ENCODE peak calls at places on chromosomes 12 and 14, in seven cellular contexts. F, O, C, T, H, B and Q are unnamed samples.

GRCh38 chr14:105554022-105554421 is 27.6 kb downstream of the TMEM121 start:
- DNase-seq in C (no peak), O (no peak), B (no peak), H (no peak), T (no peak), F (no peak), Q (no peak)

GRCh38 chr12:124533456-124533855 is 34.0 kb downstream of the NCOR2 start:
- DNase-seq in C (no peak), F (no peak), H (no peak), T (no peak), O (no peak), B (no peak), Q (no peak)

GRCh38 chr12:126905752-126906151 is 1361.2 kb upstream of the TMEM132C start:
- DNase-seq in H (no peak), B (no peak), F (no peak), T (no peak), C (no peak), O (no peak), Q (no peak)

GRCh38 chr12:105083551-105084105 is 630 bp downstream of the ALDH1L2 start:
- DNase-seq in O (peak), F (peak), H (no peak), T (no peak), B (peak), C (peak), Q (no peak)

GRCh38 chr14:37903561-37904191 is 304.0 kb upstream of the SSTR1 start:
- DNase-seq in T (no peak), C (peak), H (no peak), F (peak), O (peak), B (no peak), Q (no peak)

GRCh38 chr12:52323001-52323400 is 1.8 kb upstream of the KRT83 start:
- DNase-seq in B (no peak), H (no peak), F (no peak), C (no peak), T (no peak), O (no peak), Q (no peak)

GRCh38 chr12:117365072-117365616 is 3.7 kb upstream of the NOS1 start:
- DNase-seq in B (no peak), O (no peak), H (no peak), C (no peak), T (no peak), F (no peak), Q (no peak)

GRCh38 chr14:102028733-102029132 is 58.1 kb downstream of the HSP90AA1 start:
- DNase-seq in C (no peak), O (no peak), F (no peak), B (no peak), H (no peak), T (no peak), Q (no peak)

GRCh38 chr12:15962760-15963159 is 51.6 kb downstream of the DERA start:
- DNase-seq in B (no peak), H (no peak), T (no peak), O (no peak), F (no peak), C (no peak), Q (no peak)

GRCh38 chr12:75443709-75444108 is 36.8 kb upstream of the GLIPR1 start:
- DNase-seq in H (no peak), T (no peak), F (no peak), C (no peak), O (no peak), B (no peak), Q (no peak)

GRCh38 chr12:82449179-82449578 is 90.8 kb downstream of the METTL25 start:
- DNase-seq in H (no peak), O (no peak), F (no peak), C (peak), T (no peak), B (no peak), Q (no peak)

GRCh38 chr12:109462868-109463692 is 14.0 kb downstream of the KCTD10 start:
- DNase-seq in C (peak), O (no peak), T (no peak), H (no peak), B (no peak), F (peak), Q (no peak)

GRCh38 chr14:67265131-67265530 is 23.9 kb downstream of the PALS1 start:
- DNase-seq in O (no peak), H (no peak), F (peak), T (no peak), C (no peak), B (no peak), Q (no peak)

GRCh38 chr14:26531894-26532293 is 65.9 kb downstream of the NOVA1 start:
- DNase-seq in T (no peak), O (no peak), B (no peak), C (no peak), F (peak), H (no peak), Q (no peak)

GRCh38 chr12:126772171-126772864 is 1494.7 kb upstream of the TMEM132C start:
- DNase-seq in H (no peak), F (no peak), C (no peak), B (no peak), T (no peak), O (peak), Q (no peak)

GRCh38 chr12:49868449-49868848 is 25.5 kb upstream of the BCDIN3D start:
- DNase-seq in T (no peak), C (no peak), B (no peak), H (no peak), F (no peak), O (no peak), Q (no peak)

GRCh38 chr14:21408152-21408551 is 24.3 kb upstream of the SUPT16H start:
- DNase-seq in C (no peak), O (no peak), F (peak), H (no peak), B (no peak), T (no peak), Q (no peak)

GRCh38 chr12:116454950-116455447 is 104.2 kb upstream of the MAP1LC3B2 start:
- DNase-seq in B (no peak), F (peak), C (peak), T (no peak), H (no peak), O (no peak), Q (no peak)

GRCh38 chr12:119803391-119803791 is 73.7 kb downstream of the CIT start:
- DNase-seq in T (no peak), B (peak), H (no peak), F (peak), O (no peak), C (no peak), Q (peak)

GRCh38 chr14:58994130-58994529 is 194.3 kb upstream of the DAAM1 start:
- DNase-seq in T (no peak), C (no peak), B (no peak), O (no peak), H (no peak), F (no peak), Q (no peak)

GRCh38 chr14:100375273-100375962 is 52.3 kb downstream of the SLC25A47 start:
- DNase-seq in C (peak), F (peak), H (peak), B (no peak), O (no peak), T (no peak), Q (no peak)

GRCh38 chr12:98951401-98951800 is 306.3 kb downstream of the APAF1 start:
- DNase-seq in O (no peak), F (no peak), H (no peak), C (no peak), B (no peak), T (no peak), Q (no peak)

GRCh38 chr12:48861111-48861510 is 4.6 kb downstream of the RND1 start:
- DNase-seq in O (no peak), C (no peak), T (no peak), B (no peak), H (no peak), F (no peak), Q (no peak)

GRCh38 chr12:62813031-62813829 is 121.7 kb downstream of the PPM1H start:
- DNase-seq in O (peak), H (no peak), C (peak), F (peak), B (peak), T (no peak), Q (no peak)

GRCh38 chr12:96520767-96521166 is 31.4 kb downstream of the CFAP54 start:
- DNase-seq in T (no peak), B (no peak), C (no peak), H (no peak), O (no peak), F (no peak), Q (no peak)

DNA sequence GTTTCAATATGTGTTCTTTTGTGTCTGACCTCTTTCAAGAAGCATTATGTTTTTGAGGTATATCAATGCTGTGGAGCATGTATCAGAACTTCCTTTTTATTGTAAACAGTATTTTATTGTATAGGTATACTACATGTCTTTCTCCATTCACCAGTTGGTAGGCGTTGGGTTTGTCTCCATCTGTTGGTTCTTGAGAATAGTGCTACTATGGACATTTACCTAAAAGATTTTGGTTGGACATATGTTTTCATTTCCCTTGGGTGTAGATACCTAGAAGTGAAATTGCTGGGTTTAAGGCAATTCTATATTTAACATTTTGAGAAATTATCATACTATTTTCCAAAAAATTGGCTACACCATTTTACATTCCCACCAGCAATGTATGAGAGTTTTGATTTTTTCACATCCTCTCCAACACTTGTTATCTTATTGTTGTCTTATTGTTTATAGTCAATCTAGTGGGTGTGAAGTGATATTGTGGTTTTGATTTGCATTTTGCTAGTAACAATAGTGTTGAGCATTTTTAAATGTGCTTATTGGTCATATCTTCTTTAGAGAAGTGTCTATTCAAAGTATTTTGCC is 409.2 kb downstream of the IPO8 start:
- DNase-seq in O (peak), B (no peak), C (peak), H (no peak), F (peak), T (no peak), Q (no peak)
- TF ChIP-seq CTCF in O (peak), B (no peak), C (peak), H (peak), F (peak), T (peak), Q (peak)

DNA sequence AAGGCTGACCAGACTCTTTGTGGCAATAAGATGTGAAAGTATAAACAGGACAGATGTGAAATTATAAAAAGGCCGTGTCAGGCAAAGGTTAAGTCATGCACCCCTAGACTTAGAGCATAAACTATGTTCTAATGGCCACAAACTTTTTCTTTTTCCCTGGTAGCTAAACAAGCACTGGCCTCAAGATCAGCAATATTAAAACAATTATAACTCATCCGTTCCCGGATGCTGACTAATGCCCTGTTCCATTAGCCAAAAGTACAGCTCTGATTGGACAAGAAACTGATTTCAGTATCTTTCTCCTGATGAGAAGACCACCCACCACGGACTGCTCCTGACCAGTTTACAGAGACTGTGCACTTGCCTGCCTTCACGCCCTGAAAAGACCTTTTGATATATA is 162.2 kb downstream of the IPO8 start:
- DNase-seq in B (no peak), O (no peak), C (peak), F (peak), T (no peak), H (no peak), Q (no peak)
- TF ChIP-seq CTCF in B (no peak), O (no peak), C (no peak), F (no peak), T (no peak), H (no peak), Q (no peak)

DNA sequence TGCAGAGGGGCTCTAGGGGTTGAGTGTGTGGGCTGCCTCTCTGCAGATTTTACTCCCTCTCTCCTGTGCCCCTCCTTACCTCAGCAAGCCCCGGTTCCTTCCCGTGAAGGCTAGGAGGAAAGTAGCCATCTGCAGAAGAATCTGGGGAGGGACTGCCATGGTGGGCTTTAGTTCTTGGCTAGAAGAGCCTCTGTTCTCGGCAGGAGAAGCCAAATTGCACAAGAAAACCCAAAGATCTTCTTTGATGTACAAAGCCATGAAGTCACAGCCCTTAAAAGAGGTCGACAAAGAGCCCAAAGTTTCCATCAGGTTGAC is 23.5 kb downstream of the CKAP4 start:
- DNase-seq in F (no peak), C (no peak), O (no peak), H (no peak), B (no peak), T (no peak), Q (no peak)
- TF ChIP-seq CTCF in F (no peak), C (no peak), O (no peak), H (no peak), B (no peak), T (no peak), Q (no peak)

GRCh38 chr14:61542848-61543790 is 152.2 kb upstream of the HIF1A start:
- DNase-seq in F (peak), B (no peak), T (no peak), H (no peak), C (peak), O (no peak), Q (no peak)
- TF ChIP-seq CTCF in F (no peak), B (no peak), T (no peak), H (no peak), C (no peak), O (no peak), Q (no peak)

GRCh38 chr14:98229676-98230366 is 1042.2 kb downstream of the BCL11B start:
- DNase-seq in O (no peak), B (no peak), C (no peak), H (no peak), T (no peak), F (no peak), Q (no peak)
- TF ChIP-seq CTCF in O (no peak), B (no peak), C (no peak), H (no peak), T (no peak), F (no peak), Q (no peak)

DNA sequence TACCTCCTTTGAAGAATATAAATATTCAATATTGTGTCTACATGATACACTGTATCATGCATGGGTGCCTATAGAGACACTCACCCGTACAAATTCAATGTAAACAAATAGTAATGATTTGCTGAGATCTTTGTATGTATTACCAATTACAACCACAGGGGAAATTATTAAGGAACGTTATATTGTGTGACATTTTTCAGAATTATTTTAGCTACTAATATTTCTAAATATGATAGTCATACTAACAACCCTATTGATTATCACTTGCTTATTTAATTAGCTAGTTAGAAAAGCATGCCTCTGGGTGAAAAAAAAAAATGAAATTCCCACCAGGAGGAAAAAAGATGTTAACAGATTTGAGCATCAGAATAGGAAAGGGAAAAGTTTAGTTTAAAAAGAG is 2.1 kb downstream of the SOX5 start:
- DNase-seq in C (no peak), T (no peak), O (no peak), B (no peak), H (no peak), F (no peak), Q (no peak)
- TF ChIP-seq CTCF in C (no peak), T (no peak), O (peak), B (no peak), H (no peak), F (no peak), Q (peak)

GRCh38 chr12:94430304-94430703 is 29.4 kb downstream of the CEP83 start:
- DNase-seq in T (no peak), O (no peak), F (no peak), H (no peak), B (no peak), C (no peak), Q (no peak)

GRCh38 chr12:94426049-94426448 is 33.6 kb downstream of the CEP83 start:
- DNase-seq in C (no peak), F (no peak), O (no peak), H (no peak), T (no peak), B (no peak), Q (no peak)

GRCh38 chr12:94427520-94428381 is 31.9 kb downstream of the CEP83 start:
- DNase-seq in T (no peak), O (no peak), C (peak), B (no peak), F (peak), H (no peak), Q (no peak)

GRCh38 chr12:94429191-94429590 is 30.5 kb downstream of the CEP83 start:
- DNase-seq in F (no peak), H (no peak), O (no peak), T (no peak), C (no peak), B (no peak), Q (no peak)

GRCh38 chr12:94429633-94430032 is 30.0 kb downstream of the CEP83 start:
- DNase-seq in T (no peak), C (no peak), H (no peak), F (peak), B (no peak), O (peak), Q (no peak)
- TF ChIP-seq CTCF in T (no peak), C (no peak), H (no peak), F (peak), B (no peak), O (peak), Q (no peak)

DNA sequence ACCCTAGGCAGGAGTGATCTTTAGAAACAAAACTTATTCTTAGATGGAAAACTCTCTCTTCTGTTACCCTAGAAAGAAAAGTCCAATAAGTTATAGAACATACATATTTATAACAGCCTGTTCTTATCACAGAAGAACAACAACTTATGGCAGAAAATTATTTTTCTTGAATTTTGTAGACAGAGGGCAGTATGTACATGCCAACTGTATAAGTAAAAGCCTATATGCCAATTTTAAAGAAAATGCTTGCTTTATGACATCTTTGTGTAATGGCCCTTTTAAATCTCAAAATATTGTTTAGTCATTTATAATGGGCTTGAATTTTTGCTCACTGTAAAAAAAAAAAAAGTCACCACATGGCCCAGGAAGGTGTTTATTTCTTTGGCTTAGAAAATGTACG is 38.2 kb upstream of the GRIP1 start:
- DNase-seq in B (no peak), H (no peak), T (no peak), F (no peak), O (no peak), C (no peak), Q (no peak)
- TF ChIP-seq CTCF in B (peak), H (no peak), T (peak), F (no peak), O (peak), C (no peak), Q (no peak)